ENCODE peak calls at places on chromosome 18, in five cellular contexts. B, F, W, G and Z are unnamed samples.

GRCh38 chr18:29164020-29164706 is 987.2 kb upstream of the CDH2 start:
- DNase-seq in B (no peak), W (peak), G (no peak), F (no peak), Z (peak)

GRCh38 chr18:50395093-50395492 is 20.2 kb downstream of the SKA1 start:
- DNase-seq in W (no peak), B (no peak), G (no peak), F (no peak), Z (no peak)

GRCh38 chr18:70643812-70644211 is 355.0 kb downstream of the SOCS6 start:
- DNase-seq in F (no peak), G (no peak), B (no peak), W (no peak), Z (no peak)

GRCh38 chr18:2112435-2113045 is 458.8 kb downstream of the METTL4 start:
- DNase-seq in F (no peak), B (no peak), W (no peak), G (no peak), Z (no peak)

GRCh38 chr18:46386788-46387187 is 270.2 kb downstream of the LOXHD1 start:
- DNase-seq in W (no peak), B (no peak), F (no peak), G (no peak), Z (no peak)

GRCh38 chr18:48929951-48930713 is 20.6 kb downstream of the SMAD7 start:
- DNase-seq in W (peak), F (no peak), B (peak), G (no peak), Z (peak)

GRCh38 chr18:22405142-22405541 is 12.6 kb downstream of the CTAGE1 start:
- DNase-seq in W (no peak), B (no peak), F (no peak), G (no peak), Z (no peak)

GRCh38 chr18:72235422-72235821 is 308.7 kb downstream of the CBLN2 start:
- DNase-seq in F (peak), B (no peak), W (no peak), G (no peak), Z (no peak)

GRCh38 chr18:40006553-40007073 is 1948.4 kb upstream of the PIK3C3 start:
- DNase-seq in W (no peak), B (no peak), G (no peak), F (no peak), Z (no peak)

GRCh38 chr18:75124967-75125358 is 84.0 kb downstream of the PTGR3 start:
- DNase-seq in G (no peak), W (no peak), B (no peak), F (no peak), Z (peak)

GRCh38 chr18:54924948-54925347 is 34.3 kb downstream of the CCDC68 start:
- DNase-seq in B (no peak), G (no peak), F (no peak), W (no peak), Z (no peak)

GRCh38 chr18:53534695-53535094 is 689.8 kb downstream of the MBD2 start:
- DNase-seq in F (no peak), G (no peak), B (no peak), W (no peak), Z (no peak)

GRCh38 chr18:22465859-22466602 is 48.3 kb upstream of the CTAGE1 start:
- DNase-seq in F (no peak), W (peak), G (no peak), B (peak), Z (peak)

GRCh38 chr18:44564922-44565321 is 115.8 kb upstream of the SETBP1 start:
- DNase-seq in W (peak), G (no peak), B (no peak), F (no peak), Z (peak)